ENCODE peak calls at places on chromosomes 7 and 10, in eight cellular contexts. G is adrenal gland, Q is breast epithelium, C is heart left ventricle, A is gastrocnemius medialis, O is esophagus muscularis mucosa, S is prostate gland, H is body of pancreas. L is an unnamed sample.

GRCh38 chr10:53356616-53357349 is 584.2 kb upstream of the MBL2 start:
- DNase-seq in G (no peak), Q (no peak), C (no peak), A (no peak), O (no peak), S (no peak), H (no peak), L (no peak)

GRCh38 chr10:33661580-33662269 is 327.3 kb upstream of the NRP1 start:
- DNase-seq in G (peak; percentile 47), Q (peak; percentile 71), C (peak; percentile 77), A (peak; percentile 66), O (peak; percentile 93), S (peak; percentile 58), H (peak; percentile 33), L (peak; percentile 50)

GRCh38 chr7:147153571-147153970 is 1037.0 kb downstream of the CNTNAP2 start:
- DNase-seq in G (no peak), Q (no peak), C (no peak), A (no peak), O (no peak), S (no peak), H (no peak), L (no peak)

GRCh38 chr7:117269895-117270294 is 53.0 kb downstream of the WNT2 start:
- DNase-seq in G (no peak), Q (no peak), C (no peak), A (no peak), O (no peak), S (no peak), H (no peak), L (no peak)

GRCh38 chr10:79588800-79589199 is 21.9 kb upstream of the SFTPA1 start:
- DNase-seq in G (no peak), Q (no peak), C (no peak), A (no peak), O (peak; percentile 64), S (no peak), H (no peak), L (no peak)

GRCh38 chr7:115678049-115678982 is 352.2 kb downstream of the TFEC start:
- DNase-seq in G (no peak), Q (no peak), C (no peak), A (no peak), O (no peak), S (peak; percentile 80), H (peak; percentile 76), L (no peak)

GRCh38 chr7:44973610-44974401 is 5.0 kb downstream of the MYO1G start:
- DNase-seq in G (no peak), Q (no peak), C (no peak), A (peak; percentile 44), O (no peak), S (no peak), H (peak; percentile 77), L (peak; percentile 44)

GRCh38 chr10:103854687-103855423 is 521 bp downstream of the SH3PXD2A start:
- DNase-seq in G (no peak), Q (no peak), C (peak; percentile 73), A (peak; percentile 45), O (no peak), S (no peak), H (no peak), L (peak; percentile 69)

GRCh38 chr10:27390681-27391080 is 113.4 kb upstream of the RAB18 start:
- DNase-seq in G (no peak), Q (no peak), C (no peak), A (no peak), O (no peak), S (no peak), H (no peak), L (no peak)

GRCh38 chr7:6725003-6725402 is 18.3 kb upstream of the ZNF12 start:
- DNase-seq in G (no peak), Q (no peak), C (no peak), A (no peak), O (no peak), S (no peak), H (no peak), L (peak; percentile 83)

GRCh38 chr10:91474009-91474408 is 63.9 kb downstream of the HECTD2 start:
- DNase-seq in G (no peak), Q (no peak), C (no peak), A (no peak), O (no peak), S (no peak), H (no peak), L (no peak)

GRCh38 chr7:37230221-37230620 is 218.4 kb downstream of the ELMO1 start:
- DNase-seq in G (no peak), Q (peak; percentile 74), C (peak; percentile 54), A (peak; percentile 84), O (no peak), S (no peak), H (peak; percentile 42), L (no peak)

GRCh38 chr7:26179826-26180497 is 20.6 kb downstream of the HNRNPA2B1 start:
- DNase-seq in G (no peak), Q (no peak), C (no peak), A (no peak), O (no peak), S (no peak), H (no peak), L (no peak)
- TF ChIP-seq POLR2A in G (no peak), Q (no peak), C (no peak), A (no peak), O (no peak), S (no peak), H (peak; percentile 18), L (no peak)

DNA sequence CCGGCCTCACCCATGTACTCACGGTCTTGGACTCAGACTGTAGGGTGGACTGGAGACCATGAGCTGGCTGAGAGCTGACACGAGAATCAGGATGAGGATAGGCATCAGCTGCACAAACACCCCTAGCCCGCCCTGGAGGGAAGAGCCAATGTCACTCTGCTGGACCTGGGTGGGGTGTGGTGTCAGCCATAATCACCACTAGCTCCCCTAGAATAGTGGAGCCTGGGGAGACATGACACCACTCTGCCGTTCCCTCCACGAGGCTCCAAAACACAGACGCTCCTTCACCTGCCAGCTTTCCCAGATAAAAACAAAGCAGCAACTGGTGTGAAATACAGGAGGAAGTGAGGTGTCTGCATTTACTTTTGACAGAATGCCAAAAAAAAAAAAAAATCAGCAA is 16.5 kb downstream of the DNAJB12 start:
- DNase-seq in G (no peak), Q (no peak), C (no peak), A (no peak), O (no peak), S (no peak), H (no peak), L (no peak)
- H3K36me3 ChIP-seq in G (no peaks in the 10 kb centered on the region), Q (peaks cover 6% of the 10 kb centered on the region), C (peaks cover 5% of the 10 kb centered on the region), A (no peaks in the 10 kb centered on the region), O (peaks cover 38% of the 10 kb centered on the region), S (peaks cover 2% of the 10 kb centered on the region), H (no peaks in the 10 kb centered on the region), L (peaks cover 76% of the 10 kb centered on the region)

GRCh38 chr7:2016761-2017482 is 215.8 kb downstream of the MAD1L1 start:
- DNase-seq in G (no peak), Q (no peak), C (no peak), A (peak; percentile 5), O (no peak), S (no peak), H (no peak), L (peak; percentile 13)
- TF ChIP-seq POLR2A in G (no peak), Q (no peak), C (no peak), A (no peak), O (no peak), S (no peak), H (no peak), L (no peak)

DNA sequence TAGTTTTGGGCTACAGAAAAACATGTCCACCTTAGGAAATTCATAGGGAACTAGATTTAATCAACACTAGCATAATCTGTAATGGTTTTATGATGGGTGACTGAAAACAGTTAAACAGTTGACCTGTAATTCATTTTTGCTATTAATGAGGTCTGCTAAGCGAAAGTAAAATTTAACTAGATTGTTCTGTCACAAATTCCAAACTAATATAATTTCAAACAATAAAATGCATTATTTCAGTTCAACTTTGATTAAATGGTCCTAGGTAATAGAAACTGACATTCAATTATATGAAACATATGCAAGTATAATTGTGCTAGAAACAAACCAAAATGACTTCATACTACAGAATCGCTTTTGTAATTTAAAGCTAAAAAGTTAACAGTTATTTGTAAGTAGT is 6.9 kb downstream of the NOC3L start:
- DNase-seq in G (no peak), Q (no peak), C (no peak), A (no peak), O (no peak), S (no peak), H (no peak), L (no peak)
- H3K36me3 ChIP-seq in G (no peaks in the 10 kb centered on the region), Q (no peaks in the 10 kb centered on the region), C (no peaks in the 10 kb centered on the region), A (no peaks in the 10 kb centered on the region), O (peaks cover 9% of the 10 kb centered on the region), S (no peaks in the 10 kb centered on the region), H (no peaks in the 10 kb centered on the region), L (no peaks in the 10 kb centered on the region)

GRCh38 chr10:122461367-122461728 is at the start of gene HTRA1:
- DNase-seq in G (peak; percentile 89), Q (peak; percentile 49), C (peak; percentile 89), A (peak; percentile 41), O (no peak), S (peak; percentile 64), H (peak; percentile 80), L (peak; percentile 59)
- TF ChIP-seq POLR2A in G (no peak), Q (no peak), C (no peak), A (peak; percentile 44), O (no peak), S (no peak), H (peak; percentile 3), L (no peak)

GRCh38 chr10:356452-356851 is 221.2 kb downstream of the ZMYND11 start:
- DNase-seq in G (no peak), Q (no peak), C (no peak), A (no peak), O (no peak), S (no peak), H (no peak), L (no peak)
- H3K36me3 ChIP-seq in G (no peaks in the 10 kb centered on the region), Q (no peaks in the 10 kb centered on the region), C (peaks cover 22% of the 10 kb centered on the region), A (no peaks in the 10 kb centered on the region), O (peaks cover 25% of the 10 kb centered on the region), S (no peaks in the 10 kb centered on the region), H (no peaks in the 10 kb centered on the region), L (no peaks in the 10 kb centered on the region)

GRCh38 chr7:157239571-157240270 is 97.1 kb upstream of the DNAJB6 start:
- DNase-seq in G (no peak), Q (no peak), C (no peak), A (no peak), O (no peak), S (no peak), H (no peak), L (no peak)
- TF ChIP-seq POLR2A in G (no peak), Q (no peak), C (no peak), A (no peak), O (no peak), S (no peak), H (no peak), L (no peak)